ENCODE peak calls at places on chromosomes 1 and 21, in four cellular contexts. G is SJSA1, V is aorta, D is ascending aorta. E is an unnamed sample.

GRCh38 chr1:163824006-163824405 is 502.3 kb downstream of the NUF2 start:
- DNase-seq in G (no peak), D (no peak), V (peak; percentile 46), E (no peak)

GRCh38 chr21:43910460-43910859 is 45.4 kb downstream of the AGPAT3 start:
- DNase-seq in G (no peak), D (no peak), V (no peak), E (no peak)

GRCh38 chr21:43645414-43645891 is 13.8 kb downstream of the HSF2BP start:
- DNase-seq in G (peak; percentile 75), V (peak; percentile 70), D (peak; percentile 80), E (no peak)

GRCh38 chr1:145956776-145957442 is 908 bp downstream of the LIX1L start:
- DNase-seq in V (no peak), D (no peak), G (no peak), E (no peak)

GRCh38 chr1:26602378-26602959 is 72.9 kb downstream of the RPS6KA1 start:
- DNase-seq in V (no peak), G (no peak), D (no peak), E (no peak)

GRCh38 chr21:21102874-21103273 is 104.7 kb downstream of the NCAM2 start:
- DNase-seq in G (no peak), D (no peak), V (no peak), E (no peak)

GRCh38 chr1:177981186-177981585 is 11.3 kb upstream of the SEC16B start:
- DNase-seq in V (no peak), D (no peak), G (no peak), E (no peak)

GRCh38 chr1:54372978-54373377 is 33.2 kb downstream of the SSBP3 start:
- DNase-seq in V (no peak), D (no peak), G (no peak), E (no peak)

GRCh38 chr1:78236711-78237110 is 190.9 kb downstream of the GIPC2 start:
- DNase-seq in G (no peak), V (no peak), D (no peak), E (no peak)

GRCh38 chr1:246492611-246493245 is 14.4 kb downstream of the SMYD3 start:
- DNase-seq in G (peak; percentile 65), V (no peak), D (no peak), E (no peak)

GRCh38 chr1:72170246-72170645 is 112.1 kb downstream of the NEGR1 start:
- DNase-seq in D (no peak), G (no peak), V (no peak), E (no peak)

GRCh38 chr1:224430511-224431113 is 4.0 kb downstream of the WDR26 start:
- DNase-seq in D (no peak), G (no peak), V (no peak), E (no peak)

GRCh38 chr1:220521755-220522154 is 6.2 kb upstream of the MARK1 start:
- DNase-seq in V (no peak), G (no peak), D (no peak), E (no peak)

GRCh38 chr21:15222711-15223110 is 157.9 kb upstream of the NRIP1 start:
- DNase-seq in D (no peak), G (no peak), V (no peak), E (no peak)

GRCh38 chr1:181587870-181588438 is 104.6 kb downstream of the CACNA1E start:
- DNase-seq in V (no peak), D (no peak), G (no peak), E (no peak)

GRCh38 chr1:82260051-82260450 is 459.3 kb downstream of the ADGRL2 start:
- DNase-seq in D (no peak), G (no peak), V (no peak), E (no peak)

GRCh38 chr1:6251233-6251632 is 7.3 kb downstream of the HES3 start:
- DNase-seq in D (no peak), V (no peak), G (no peak), E (no peak)

GRCh38 chr1:6257541-6258069 is 3.3 kb downstream of the GPR153 start:
- DNase-seq in G (no peak), D (no peak), V (no peak), E (no peak)

GRCh38 chr1:54970901-54971300 is 9.5 kb upstream of the TMEM61 start:
- DNase-seq in G (no peak), D (peak; percentile 28), V (no peak), E (no peak)

GRCh38 chr1:200670215-200671118 is 760 bp upstream of the DDX59 start:
- DNase-seq in G (peak; percentile 48), V (no peak), D (no peak), E (no peak)

GRCh38 chr1:28601696-28602095 is 9.6 kb downstream of the RAB42 start:
- DNase-seq in D (no peak), V (peak; percentile 59), G (peak; percentile 80), E (no peak)

GRCh38 chr1:11057477-11057876 is 2.3 kb downstream of the SRM start:
- DNase-seq in D (no peak), V (no peak), G (no peak), E (no peak)

GRCh38 chr1:53412285-53413174 is 46.7 kb upstream of the DMRTB1 start:
- DNase-seq in G (no peak), D (no peak), V (no peak), E (no peak)

GRCh38 chr1:20848162-20848561 is 61.1 kb upstream of the HP1BP3 start:
- DNase-seq in D (no peak), V (no peak), G (no peak), E (no peak)
- H3K36me3 ChIP-seq in D (peaks cover 8% of the 10 kb centered on the region), V (no peaks in the 10 kb centered on the region), G (peaks cover 44% of the 10 kb centered on the region), E (peaks cover 38% of the 10 kb centered on the region)

DNA sequence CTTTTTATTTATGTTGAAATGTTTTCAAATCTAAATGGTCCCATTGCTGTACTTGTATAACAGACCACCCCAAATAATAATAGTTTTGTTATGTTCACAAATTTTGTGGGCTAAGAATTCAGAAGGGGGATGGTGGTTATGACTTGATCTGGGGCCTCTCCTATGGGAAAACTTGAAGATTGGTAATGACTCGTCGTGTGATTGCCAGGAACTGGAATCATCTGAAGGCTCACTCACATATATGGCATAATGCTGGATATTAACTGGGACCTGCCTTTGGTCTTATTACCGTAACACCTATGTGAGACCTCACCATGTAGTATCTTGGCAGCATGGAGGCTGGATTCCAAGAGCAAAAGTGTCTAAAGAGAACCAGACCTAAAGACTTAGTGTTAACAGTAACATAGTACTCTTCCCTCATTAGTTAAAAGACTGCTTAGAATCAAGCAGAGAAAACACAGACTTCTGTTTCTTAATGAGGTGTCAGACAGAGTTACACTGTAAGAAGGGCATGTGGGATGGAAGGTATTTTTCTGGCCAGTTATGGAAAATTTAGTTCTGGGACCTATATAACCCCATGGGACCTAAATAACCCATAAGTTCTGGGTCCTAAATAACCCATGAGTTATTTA is 11.9 kb downstream of the LYPLAL1 start:
- DNase-seq in G (no peak), D (no peak), V (no peak), E (no peak)
- H3K36me3 ChIP-seq in G (peaks cover 11% of the 10 kb centered on the region), D (no peaks in the 10 kb centered on the region), V (peaks cover 3% of the 10 kb centered on the region), E (peaks cover 20% of the 10 kb centered on the region)

DNA sequence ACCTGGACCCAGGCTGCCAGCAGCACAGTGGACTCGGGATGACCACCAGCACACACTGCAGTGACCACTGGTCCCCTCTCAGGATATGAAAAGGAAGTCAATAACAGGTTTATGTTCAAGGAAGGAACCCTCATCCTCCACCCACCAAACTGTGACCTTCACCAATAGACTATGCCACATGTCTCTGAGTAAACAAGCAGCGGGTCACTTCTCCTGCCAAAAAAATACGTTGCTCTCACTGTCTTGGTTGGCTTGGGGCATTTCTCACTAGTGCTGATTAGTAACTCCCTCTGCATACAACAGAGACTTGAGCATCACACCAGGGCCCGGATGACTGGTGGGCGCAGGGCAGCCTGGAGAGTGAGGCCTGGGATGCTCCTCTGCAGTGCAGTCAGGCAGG is 25.9 kb downstream of the PARP1 start:
- DNase-seq in G (no peak), V (no peak), D (no peak), E (no peak)
- H3K36me3 ChIP-seq in G (peaks cover 97% of the 10 kb centered on the region), V (peaks cover 3% of the 10 kb centered on the region), D (peaks cover 92% of the 10 kb centered on the region), E (peaks cover 100% of the 10 kb centered on the region)

DNA sequence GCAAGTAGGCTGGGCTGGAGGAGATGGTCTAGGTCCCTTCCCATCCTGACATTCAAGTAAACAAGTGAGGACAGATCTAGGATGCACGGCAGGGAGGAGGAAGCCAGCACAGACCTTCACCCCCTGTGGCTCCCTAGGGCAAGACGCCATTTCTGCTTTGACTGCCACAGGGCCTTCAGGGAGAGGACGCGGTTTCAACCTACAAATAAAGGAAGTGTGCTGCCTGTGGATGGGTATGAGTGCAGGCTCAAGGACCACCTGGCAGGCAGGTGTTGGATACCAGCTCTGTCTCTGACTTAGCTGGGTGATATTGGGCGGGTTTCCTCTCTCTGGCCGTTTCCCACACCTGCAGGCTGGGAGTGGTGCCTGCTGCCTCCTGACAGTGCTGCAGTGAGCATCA is 16.2 kb downstream of the SLC2A1 start:
- DNase-seq in D (no peak), G (no peak), V (no peak), E (no peak)
- H3K36me3 ChIP-seq in D (no peaks in the 10 kb centered on the region), G (peaks cover 55% of the 10 kb centered on the region), V (no peaks in the 10 kb centered on the region), E (peaks cover 5% of the 10 kb centered on the region)

GRCh38 chr1:85697895-85698294 is 10.3 kb downstream of the ZNHIT6 start:
- DNase-seq in V (no peak), D (no peak), G (no peak), E (no peak)

GRCh38 chr1:85705940-85706339 is 2.3 kb downstream of the ZNHIT6 start:
- DNase-seq in D (no peak), G (no peak), V (no peak), E (no peak)

DNA sequence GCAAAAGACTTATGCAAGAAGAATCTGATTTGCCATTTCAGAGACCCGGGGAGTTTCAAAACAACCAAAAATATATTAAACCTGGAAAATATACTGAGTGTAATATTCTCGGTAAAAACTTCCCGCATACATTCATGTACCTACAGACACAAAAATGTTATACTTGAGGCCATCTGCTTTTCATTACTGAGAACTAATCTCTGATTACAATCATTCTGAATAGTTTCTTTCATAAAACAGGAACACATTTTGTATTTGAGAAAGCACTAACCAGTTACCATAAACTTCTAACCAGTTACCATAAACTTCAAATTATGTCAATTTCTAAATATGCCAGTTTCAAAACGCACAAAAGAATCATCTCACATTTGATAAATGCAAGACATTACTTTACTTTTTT is 7.8 kb downstream of the ZNHIT6 start:
- DNase-seq in V (no peak), D (no peak), G (no peak), E (no peak)
- H3K36me3 ChIP-seq in V (peaks cover 3% of the 10 kb centered on the region), D (peaks cover 2% of the 10 kb centered on the region), G (peaks cover 52% of the 10 kb centered on the region), E (peaks cover 40% of the 10 kb centered on the region)

DNA sequence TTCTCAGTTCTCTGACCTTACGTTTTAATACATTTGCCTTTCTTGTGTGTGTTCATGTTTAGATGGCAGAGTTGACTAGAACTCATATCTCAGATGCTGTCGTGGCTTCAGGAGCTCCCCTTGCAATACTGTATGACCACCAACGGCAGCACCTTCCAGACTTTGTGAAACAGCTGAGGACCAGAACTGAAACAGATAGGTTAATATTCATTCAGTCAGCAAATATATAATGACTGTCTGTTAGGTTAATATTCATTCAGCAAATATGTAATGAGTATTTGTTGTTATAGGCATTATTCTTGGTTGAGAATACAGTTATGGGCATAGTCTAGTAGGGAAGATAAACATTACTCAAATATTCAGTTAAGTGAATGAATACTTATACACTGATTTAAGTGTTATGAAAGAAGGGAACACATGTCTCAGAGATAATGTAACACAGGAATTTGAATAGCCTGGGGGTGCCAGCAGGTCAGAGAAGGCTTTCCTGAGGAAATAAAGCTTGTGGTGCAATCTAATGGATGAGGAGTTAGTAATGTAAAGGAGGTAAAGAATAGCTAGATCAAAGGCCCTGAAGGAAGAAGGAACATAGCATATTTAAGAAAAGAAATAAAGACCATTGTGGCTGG is 88.5 kb downstream of the CEP350 start:
- DNase-seq in V (no peak), D (no peak), G (no peak), E (no peak)
- H3K36me3 ChIP-seq in V (no peaks in the 10 kb centered on the region), D (peaks cover 50% of the 10 kb centered on the region), G (peaks cover 60% of the 10 kb centered on the region), E (peaks cover 76% of the 10 kb centered on the region)

GRCh38 chr21:34039678-34040382 is 33.5 kb upstream of the MRPS6 start:
- DNase-seq in G (peak; percentile 11), V (peak; percentile 55), D (no peak), E (no peak)
- H3K36me3 ChIP-seq in G (no peaks in the 10 kb centered on the region), V (no peaks in the 10 kb centered on the region), D (no peaks in the 10 kb centered on the region), E (no peaks in the 10 kb centered on the region)

GRCh38 chr21:33544451-33544850 is 1.6 kb downstream of the SON start:
- DNase-seq in V (no peak), G (no peak), D (no peak), E (no peak)
- H3K36me3 ChIP-seq in V (no peaks in the 10 kb centered on the region), G (peaks cover 63% of the 10 kb centered on the region), D (peaks cover 17% of the 10 kb centered on the region), E (peaks cover 22% of the 10 kb centered on the region)

E was measured in suprapubic skin.